ENCODE peak calls at places on chromosomes 12 and 14, in eight cellular contexts. H, O, B, T, U, Z, A and R are unnamed samples.

GRCh38 chr12:123367511-123367910 is 2.9 kb upstream of the SBNO1 start:
- DNase-seq in A (no peak), U (no peak), T (no peak), H (no peak), Z (no peak), B (peak), O (no peak), R (no peak)

GRCh38 chr12:68559246-68559645 is 51.5 kb upstream of the RAP1B start:
- DNase-seq in B (no peak), O (no peak), U (no peak), H (no peak), A (no peak), Z (no peak), T (no peak), R (no peak)

GRCh38 chr12:92899388-92900001 is 29.6 kb downstream of the EEA1 start:
- DNase-seq in Z (peak), U (peak), O (peak), T (peak), B (peak), A (no peak), H (no peak), R (peak)

GRCh38 chr12:120801146-120801545 is 75.5 kb downstream of the ACADS start:
- DNase-seq in T (no peak), B (no peak), Z (no peak), O (no peak), U (no peak), H (no peak), A (no peak), R (no peak)

GRCh38 chr14:71414631-71415403 is 507.6 kb downstream of the PCNX1 start:
- DNase-seq in H (no peak), O (no peak), T (no peak), U (no peak), Z (no peak), A (no peak), B (no peak), R (no peak)

GRCh38 chr14:64296561-64296960 is 2.4 kb upstream of the ESR2 start:
- DNase-seq in Z (no peak), O (no peak), H (no peak), U (no peak), B (no peak), T (no peak), A (no peak), R (no peak)

GRCh38 chr14:90533591-90534021 is 136.8 kb downstream of the CALM1 start:
- DNase-seq in U (no peak), A (no peak), T (peak), O (no peak), B (no peak), Z (no peak), H (no peak), R (no peak)

GRCh38 chr12:119180380-119181040 is 1.8 kb downstream of the HSPB8 start:
- DNase-seq in Z (peak), A (no peak), O (peak), B (peak), U (peak), T (peak), H (no peak), R (peak)

GRCh38 chr14:70972107-70972976 is 65.1 kb downstream of the PCNX1 start:
- DNase-seq in B (peak), T (peak), U (peak), O (peak), Z (peak), H (peak), A (peak), R (peak)

GRCh38 chr12:85627584-85627983 is 208.6 kb downstream of the RASSF9 start:
- DNase-seq in B (no peak), T (no peak), A (no peak), U (no peak), H (no peak), Z (peak), O (peak), R (no peak)

GRCh38 chr14:90693413-90693812 is 122.8 kb downstream of the TTC7B start:
- DNase-seq in B (no peak), H (no peak), T (no peak), A (no peak), O (no peak), Z (no peak), U (no peak), R (no peak)

GRCh38 chr14:22994762-22995275 is 12.5 kb upstream of the AJUBA start:
- DNase-seq in B (peak), O (no peak), U (peak), T (no peak), Z (no peak), A (no peak), H (no peak), R (no peak)

GRCh38 chr14:36941783-36942521 is 230.5 kb downstream of the SLC25A21 start:
- DNase-seq in U (peak), T (peak), A (peak), B (peak), Z (peak), H (no peak), O (peak), R (peak)

GRCh38 chr12:87140257-87140656 is 884.1 kb upstream of the MGAT4C start:
- DNase-seq in B (peak), A (no peak), T (no peak), U (peak), Z (peak), O (peak), H (no peak), R (no peak)

GRCh38 chr14:56120091-56120632 is 2.0 kb downstream of the PELI2 start:
- DNase-seq in T (no peak), B (no peak), O (no peak), Z (no peak), H (no peak), A (no peak), U (peak), R (no peak)

GRCh38 chr14:106023411-106023810 is 497.0 kb downstream of the TMEM121 start:
- DNase-seq in B (no peak), O (no peak), U (no peak), A (no peak), H (no peak), Z (no peak), T (no peak), R (no peak)

GRCh38 chr14:103019236-103019635 is 38.1 kb downstream of the CDC42BPB start:
- DNase-seq in A (no peak), B (no peak), U (no peak), Z (no peak), T (peak), O (no peak), H (no peak), R (no peak)

GRCh38 chr12:11812558-11813421 is 163.3 kb downstream of the ETV6 start:
- DNase-seq in U (no peak), Z (no peak), T (peak), B (no peak), O (no peak), A (no peak), H (no peak), R (no peak)

GRCh38 chr12:62792526-62792925 is 142.4 kb downstream of the PPM1H start:
- DNase-seq in H (no peak), A (no peak), U (no peak), T (no peak), B (no peak), O (no peak), Z (no peak), R (no peak)

GRCh38 chr14:50047274-50047676 is 69.1 kb downstream of the VCPKMT start:
- DNase-seq in A (no peak), O (no peak), Z (no peak), H (no peak), T (no peak), U (no peak), B (no peak), R (no peak)

GRCh38 chr14:100307215-100308111 is 1.2 kb upstream of the SLC25A29 start:
- DNase-seq in B (no peak), T (no peak), H (no peak), A (no peak), U (no peak), O (no peak), Z (no peak), R (no peak)

GRCh38 chr12:116142936-116143882 is 134.3 kb downstream of the MED13L start:
- DNase-seq in U (peak), Z (no peak), B (peak), A (no peak), T (no peak), H (no peak), O (no peak), R (no peak)

GRCh38 chr14:64870160-64870559 is 9.5 kb downstream of the SPTB start:
- DNase-seq in A (no peak), U (no peak), T (no peak), Z (no peak), B (no peak), H (no peak), O (no peak), R (no peak)

GRCh38 chr12:28089363-28089762 is 100.9 kb upstream of the CCDC91 start:
- DNase-seq in Z (no peak), A (no peak), B (peak), O (no peak), T (no peak), H (no peak), U (no peak), R (no peak)

GRCh38 chr12:54328595-54329337 is 3.8 kb downstream of the COPZ1 start:
- DNase-seq in O (no peak), B (no peak), Z (no peak), T (no peak), U (no peak), A (no peak), H (no peak), R (no peak)

GRCh38 chr14:91367173-91368171 is 50.1 kb downstream of the CCDC88C start:
- DNase-seq in T (no peak), U (peak), O (peak), Z (no peak), A (peak), H (peak), B (peak), R (no peak)

GRCh38 chr12:53984901-53985357 is at the start of gene HOXC10:
- DNase-seq in O (peak), U (peak), A (peak), Z (peak), B (peak), H (no peak), T (peak), R (peak)

GRCh38 chr12:83514372-83514771 is 827.7 kb downstream of the TMTC2 start:
- DNase-seq in H (no peak), O (no peak), U (no peak), A (no peak), T (no peak), Z (no peak), B (no peak), R (no peak)

GRCh38 chr12:15404485-15404884 is 82.2 kb downstream of the PTPRO start:
- DNase-seq in O (peak), A (no peak), B (no peak), Z (no peak), T (no peak), H (no peak), U (peak), R (no peak)

GRCh38 chr12:52019123-52019770 is 12.5 kb downstream of the TAMALIN start:
- DNase-seq in B (no peak), T (no peak), H (no peak), U (peak), A (no peak), O (no peak), Z (no peak), R (no peak)

GRCh38 chr12:40446385-40446784 is 221.6 kb downstream of the LRRK2 start:
- DNase-seq in U (peak), H (no peak), A (no peak), Z (no peak), O (peak), B (peak), T (no peak), R (no peak)

GRCh38 chr12:26176725-26177124 is 18.6 kb upstream of the SSPN start:
- DNase-seq in B (no peak), T (no peak), H (no peak), A (no peak), U (no peak), Z (no peak), O (no peak), R (no peak)

GRCh38 chr12:92551853-92552397 is 150.9 kb upstream of the PLEKHG7 start:
- DNase-seq in B (peak), O (no peak), T (no peak), Z (no peak), U (peak), A (no peak), H (no peak), R (no peak)

GRCh38 chr12:27896419-27896990 is 76.0 kb downstream of the PTHLH start:
- DNase-seq in T (no peak), H (no peak), B (no peak), U (no peak), A (no peak), O (no peak), Z (no peak), R (no peak)

GRCh38 chr12:54442071-54442470 is 23.0 kb upstream of the ITGA5 start:
- DNase-seq in U (no peak), T (no peak), B (no peak), Z (no peak), A (no peak), O (no peak), H (no peak), R (no peak)